ENCODE peak calls at places on chromosomes 13 and 19, in ten cellular contexts. One of them, this sample, is unnamed.

GRCh38 chr19:11279505-11280236 is 16.3 kb upstream of the TSPAN16 start:
- DNase-seq in aorta: no peak
- DNase-seq in SK-N-SH: no peak
- DNase-seq in AG08396: no peak
- DNase-seq in ecto neural progenitor cell: no peak
- DNase-seq in AG04450: no peak
- DNase-seq in right lobe of liver: no peak
- DNase-seq in GM19239: peak; percentile 64
- DNase-seq in stimulated activated CD4-positive, alpha-beta T cell treated with anti-CD3 and anti-CD28 coated beads, Interleukin-15, amount 100 ng/mL, for 24 hours: peak; percentile 39
- DNase-seq in GM23248: no peak
- DNase-seq in this sample: peak; percentile 4

GRCh38 chr13:114328595-114328994 is 14.3 kb downstream of the CHAMP1 start:
- DNase-seq in aorta: no peak
- DNase-seq in SK-N-SH: no peak
- DNase-seq in AG08396: no peak
- DNase-seq in ecto neural progenitor cell: no peak
- DNase-seq in AG04450: no peak
- DNase-seq in right lobe of liver: no peak
- DNase-seq in GM19239: no peak
- DNase-seq in stimulated activated CD4-positive, alpha-beta T cell treated with anti-CD3 and anti-CD28 coated beads, Interleukin-15, amount 100 ng/mL, for 24 hours: no peak
- DNase-seq in GM23248: no peak
- DNase-seq in this sample: no peak

GRCh38 chr13:113997845-113998751 is 24.2 kb upstream of the C13orf46 start:
- DNase-seq in aorta: peak; percentile 90
- DNase-seq in SK-N-SH: peak; percentile 54
- DNase-seq in AG08396: peak; percentile 85
- DNase-seq in ecto neural progenitor cell: no peak
- DNase-seq in AG04450: peak; percentile 47
- DNase-seq in right lobe of liver: peak; percentile 54
- DNase-seq in GM19239: no peak
- DNase-seq in stimulated activated CD4-positive, alpha-beta T cell treated with anti-CD3 and anti-CD28 coated beads, Interleukin-15, amount 100 ng/mL, for 24 hours: no peak
- DNase-seq in GM23248: peak; percentile 88
- DNase-seq in this sample: no peak

GRCh38 chr19:37045140-37045539 is 33.1 kb upstream of the ZNF420 start:
- DNase-seq in aorta: no peak
- DNase-seq in SK-N-SH: no peak
- DNase-seq in AG08396: no peak
- DNase-seq in ecto neural progenitor cell: no peak
- DNase-seq in AG04450: no peak
- DNase-seq in right lobe of liver: no peak
- DNase-seq in GM19239: no peak
- DNase-seq in stimulated activated CD4-positive, alpha-beta T cell treated with anti-CD3 and anti-CD28 coated beads, Interleukin-15, amount 100 ng/mL, for 24 hours: no peak
- DNase-seq in GM23248: no peak
- DNase-seq in this sample: no peak

GRCh38 chr13:28492527-28493367 is 2.2 kb downstream of the FLT1 start:
- DNase-seq in aorta: no peak
- DNase-seq in SK-N-SH: no peak
- DNase-seq in AG08396: no peak
- DNase-seq in ecto neural progenitor cell: no peak
- DNase-seq in AG04450: no peak
- DNase-seq in right lobe of liver: no peak
- DNase-seq in GM19239: no peak
- DNase-seq in stimulated activated CD4-positive, alpha-beta T cell treated with anti-CD3 and anti-CD28 coated beads, Interleukin-15, amount 100 ng/mL, for 24 hours: peak; percentile 59
- DNase-seq in GM23248: no peak
- DNase-seq in this sample: no peak

GRCh38 chr13:77509221-77509620 is 26.3 kb upstream of the SCEL start:
- DNase-seq in aorta: no peak
- DNase-seq in SK-N-SH: no peak
- DNase-seq in AG08396: no peak
- DNase-seq in ecto neural progenitor cell: no peak
- DNase-seq in AG04450: no peak
- DNase-seq in right lobe of liver: no peak
- DNase-seq in GM19239: no peak
- DNase-seq in stimulated activated CD4-positive, alpha-beta T cell treated with anti-CD3 and anti-CD28 coated beads, Interleukin-15, amount 100 ng/mL, for 24 hours: no peak
- DNase-seq in GM23248: peak; percentile 43
- DNase-seq in this sample: no peak

GRCh38 chr19:1774999-1775772 is 21.9 kb downstream of the ONECUT3 start:
- DNase-seq in aorta: no peak
- DNase-seq in SK-N-SH: peak; percentile 72
- DNase-seq in AG08396: no peak
- DNase-seq in ecto neural progenitor cell: no peak
- DNase-seq in AG04450: no peak
- DNase-seq in right lobe of liver: no peak
- DNase-seq in GM19239: no peak
- DNase-seq in stimulated activated CD4-positive, alpha-beta T cell treated with anti-CD3 and anti-CD28 coated beads, Interleukin-15, amount 100 ng/mL, for 24 hours: peak; percentile 32
- DNase-seq in GM23248: peak; percentile 26
- DNase-seq in this sample: no peak

GRCh38 chr13:52599037-52599852 is 43.0 kb upstream of the HNRNPA1L2 start:
- DNase-seq in aorta: no peak
- DNase-seq in SK-N-SH: no peak
- DNase-seq in AG08396: peak; percentile 36
- DNase-seq in ecto neural progenitor cell: no peak
- DNase-seq in AG04450: no peak
- DNase-seq in right lobe of liver: no peak
- DNase-seq in GM19239: no peak
- DNase-seq in stimulated activated CD4-positive, alpha-beta T cell treated with anti-CD3 and anti-CD28 coated beads, Interleukin-15, amount 100 ng/mL, for 24 hours: no peak
- DNase-seq in GM23248: peak; percentile 81
- DNase-seq in this sample: no peak

GRCh38 chr19:35828694-35829301 is 16.2 kb upstream of the PRODH2 start:
- DNase-seq in aorta: no peak
- DNase-seq in SK-N-SH: no peak
- DNase-seq in AG08396: peak; percentile 78
- DNase-seq in ecto neural progenitor cell: peak; percentile 87
- DNase-seq in AG04450: peak; percentile 23
- DNase-seq in right lobe of liver: peak; percentile 67
- DNase-seq in GM19239: no peak
- DNase-seq in stimulated activated CD4-positive, alpha-beta T cell treated with anti-CD3 and anti-CD28 coated beads, Interleukin-15, amount 100 ng/mL, for 24 hours: peak; percentile 71
- DNase-seq in GM23248: peak; percentile 78
- DNase-seq in this sample: peak; percentile 43

GRCh38 chr13:48818495-48818961 is 157.2 kb upstream of the FNDC3A start:
- DNase-seq in aorta: no peak
- DNase-seq in SK-N-SH: no peak
- DNase-seq in AG08396: peak; percentile 62
- DNase-seq in ecto neural progenitor cell: no peak
- DNase-seq in AG04450: peak; percentile 90
- DNase-seq in right lobe of liver: no peak
- DNase-seq in GM19239: no peak
- DNase-seq in stimulated activated CD4-positive, alpha-beta T cell treated with anti-CD3 and anti-CD28 coated beads, Interleukin-15, amount 100 ng/mL, for 24 hours: no peak
- DNase-seq in GM23248: peak; percentile 92
- DNase-seq in this sample: no peak

GRCh38 chr13:23858586-23858985 is 30.6 kb downstream of the MIPEP start:
- DNase-seq in aorta: no peak
- DNase-seq in SK-N-SH: no peak
- DNase-seq in AG08396: no peak
- DNase-seq in ecto neural progenitor cell: no peak
- DNase-seq in AG04450: no peak
- DNase-seq in right lobe of liver: no peak
- DNase-seq in GM19239: no peak
- DNase-seq in stimulated activated CD4-positive, alpha-beta T cell treated with anti-CD3 and anti-CD28 coated beads, Interleukin-15, amount 100 ng/mL, for 24 hours: no peak
- DNase-seq in GM23248: no peak
- DNase-seq in this sample: no peak

GRCh38 chr19:45508931-45509691 is 1.8 kb downstream of the VASP start:
- DNase-seq in aorta: peak; percentile 94
- DNase-seq in SK-N-SH: peak; percentile 87
- DNase-seq in AG08396: peak; percentile 87
- DNase-seq in ecto neural progenitor cell: peak; percentile 86
- DNase-seq in AG04450: no peak
- DNase-seq in right lobe of liver: peak; percentile 82
- DNase-seq in GM19239: peak; percentile 73
- DNase-seq in stimulated activated CD4-positive, alpha-beta T cell treated with anti-CD3 and anti-CD28 coated beads, Interleukin-15, amount 100 ng/mL, for 24 hours: peak; percentile 61
- DNase-seq in GM23248: peak; percentile 69
- DNase-seq in this sample: no peak

GRCh38 chr13:76860706-76861105 is 25.5 kb downstream of the KCTD12 start:
- DNase-seq in aorta: no peak
- DNase-seq in SK-N-SH: no peak
- DNase-seq in AG08396: no peak
- DNase-seq in ecto neural progenitor cell: no peak
- DNase-seq in AG04450: no peak
- DNase-seq in right lobe of liver: no peak
- DNase-seq in GM19239: no peak
- DNase-seq in stimulated activated CD4-positive, alpha-beta T cell treated with anti-CD3 and anti-CD28 coated beads, Interleukin-15, amount 100 ng/mL, for 24 hours: no peak
- DNase-seq in GM23248: no peak
- DNase-seq in this sample: no peak

GRCh38 chr13:78265098-78265497 is 338.3 kb downstream of the POU4F1 start:
- DNase-seq in aorta: no peak
- DNase-seq in SK-N-SH: peak; percentile 38
- DNase-seq in AG08396: no peak
- DNase-seq in ecto neural progenitor cell: no peak
- DNase-seq in AG04450: no peak
- DNase-seq in right lobe of liver: no peak
- DNase-seq in GM19239: no peak
- DNase-seq in stimulated activated CD4-positive, alpha-beta T cell treated with anti-CD3 and anti-CD28 coated beads, Interleukin-15, amount 100 ng/mL, for 24 hours: no peak
- DNase-seq in GM23248: peak; percentile 2
- DNase-seq in this sample: no peak

GRCh38 chr13:59906413-59907027 is 257.2 kb downstream of the DIAPH3 start:
- DNase-seq in aorta: no peak
- DNase-seq in SK-N-SH: peak; percentile 27
- DNase-seq in AG08396: peak; percentile 13
- DNase-seq in ecto neural progenitor cell: no peak
- DNase-seq in AG04450: peak; percentile 8
- DNase-seq in right lobe of liver: no peak
- DNase-seq in GM19239: no peak
- DNase-seq in stimulated activated CD4-positive, alpha-beta T cell treated with anti-CD3 and anti-CD28 coated beads, Interleukin-15, amount 100 ng/mL, for 24 hours: no peak
- DNase-seq in GM23248: peak; percentile 67
- DNase-seq in this sample: no peak

GRCh38 chr19:30224689-30225606 is 147.2 kb upstream of the ZNF536 start:
- DNase-seq in aorta: no peak
- DNase-seq in SK-N-SH: peak; percentile 84
- DNase-seq in AG08396: peak; percentile 46
- DNase-seq in ecto neural progenitor cell: peak; percentile 58
- DNase-seq in AG04450: no peak
- DNase-seq in right lobe of liver: no peak
- DNase-seq in GM19239: peak; percentile 23
- DNase-seq in stimulated activated CD4-positive, alpha-beta T cell treated with anti-CD3 and anti-CD28 coated beads, Interleukin-15, amount 100 ng/mL, for 24 hours: peak; percentile 23
- DNase-seq in GM23248: peak; percentile 61
- DNase-seq in this sample: peak; percentile 32

GRCh38 chr13:51475727-51476521 is 23.1 kb upstream of the INTS6 start:
- DNase-seq in aorta: no peak
- DNase-seq in SK-N-SH: no peak
- DNase-seq in AG08396: peak; percentile 25
- DNase-seq in ecto neural progenitor cell: no peak
- DNase-seq in AG04450: no peak
- DNase-seq in right lobe of liver: no peak
- DNase-seq in GM19239: no peak
- DNase-seq in stimulated activated CD4-positive, alpha-beta T cell treated with anti-CD3 and anti-CD28 coated beads, Interleukin-15, amount 100 ng/mL, for 24 hours: no peak
- DNase-seq in GM23248: peak; percentile 59
- DNase-seq in this sample: no peak

GRCh38 chr13:37194428-37194861 is 89.0 kb upstream of the CSNK1A1L start:
- DNase-seq in aorta: no peak
- DNase-seq in SK-N-SH: no peak
- DNase-seq in AG08396: no peak
- DNase-seq in ecto neural progenitor cell: no peak
- DNase-seq in AG04450: peak; percentile 6
- DNase-seq in right lobe of liver: no peak
- DNase-seq in GM19239: no peak
- DNase-seq in stimulated activated CD4-positive, alpha-beta T cell treated with anti-CD3 and anti-CD28 coated beads, Interleukin-15, amount 100 ng/mL, for 24 hours: no peak
- DNase-seq in GM23248: peak; percentile 78
- DNase-seq in this sample: no peak

GRCh38 chr13:94020833-94021232 is 458.6 kb downstream of the DCT start:
- DNase-seq in aorta: no peak
- DNase-seq in SK-N-SH: no peak
- DNase-seq in AG08396: peak; percentile 12
- DNase-seq in ecto neural progenitor cell: no peak
- DNase-seq in AG04450: no peak
- DNase-seq in right lobe of liver: no peak
- DNase-seq in GM19239: no peak
- DNase-seq in stimulated activated CD4-positive, alpha-beta T cell treated with anti-CD3 and anti-CD28 coated beads, Interleukin-15, amount 100 ng/mL, for 24 hours: no peak
- DNase-seq in GM23248: peak; percentile 65
- DNase-seq in this sample: no peak

GRCh38 chr13:108121406-108121805 is 93.9 kb downstream of the LIG4 start:
- DNase-seq in aorta: no peak
- DNase-seq in SK-N-SH: no peak
- DNase-seq in AG08396: no peak
- DNase-seq in ecto neural progenitor cell: no peak
- DNase-seq in AG04450: no peak
- DNase-seq in right lobe of liver: no peak
- DNase-seq in GM19239: no peak
- DNase-seq in stimulated activated CD4-positive, alpha-beta T cell treated with anti-CD3 and anti-CD28 coated beads, Interleukin-15, amount 100 ng/mL, for 24 hours: no peak
- DNase-seq in GM23248: no peak
- DNase-seq in this sample: no peak

GRCh38 chr13:42305503-42305902 is 33.6 kb downstream of the AKAP11 start:
- DNase-seq in aorta: no peak
- DNase-seq in SK-N-SH: no peak
- DNase-seq in AG08396: no peak
- DNase-seq in ecto neural progenitor cell: no peak
- DNase-seq in AG04450: no peak
- DNase-seq in right lobe of liver: no peak
- DNase-seq in GM19239: no peak
- DNase-seq in stimulated activated CD4-positive, alpha-beta T cell treated with anti-CD3 and anti-CD28 coated beads, Interleukin-15, amount 100 ng/mL, for 24 hours: no peak
- DNase-seq in GM23248: no peak
- DNase-seq in this sample: no peak

GRCh38 chr19:18063463-18063862 is 23.3 kb downstream of the IL12RB1 start:
- DNase-seq in aorta: no peak
- DNase-seq in SK-N-SH: peak; percentile 3
- DNase-seq in AG08396: no peak
- DNase-seq in ecto neural progenitor cell: no peak
- DNase-seq in AG04450: no peak
- DNase-seq in right lobe of liver: no peak
- DNase-seq in GM19239: no peak
- DNase-seq in stimulated activated CD4-positive, alpha-beta T cell treated with anti-CD3 and anti-CD28 coated beads, Interleukin-15, amount 100 ng/mL, for 24 hours: peak; percentile 50
- DNase-seq in GM23248: no peak
- DNase-seq in this sample: no peak

GRCh38 chr13:113299951-113300350 is 2.9 kb downstream of the LAMP1 start:
- DNase-seq in aorta: no peak
- DNase-seq in SK-N-SH: no peak
- DNase-seq in AG08396: no peak
- DNase-seq in ecto neural progenitor cell: no peak
- DNase-seq in AG04450: no peak
- DNase-seq in right lobe of liver: peak; percentile 56
- DNase-seq in GM19239: no peak
- DNase-seq in stimulated activated CD4-positive, alpha-beta T cell treated with anti-CD3 and anti-CD28 coated beads, Interleukin-15, amount 100 ng/mL, for 24 hours: no peak
- DNase-seq in GM23248: peak; percentile 22
- DNase-seq in this sample: no peak

GRCh38 chr19:47157455-47158321 is 27.1 kb downstream of the SAE1 start:
- DNase-seq in aorta: no peak
- DNase-seq in SK-N-SH: no peak
- DNase-seq in AG08396: peak; percentile 58
- DNase-seq in ecto neural progenitor cell: peak; percentile 57
- DNase-seq in AG04450: peak; percentile 50
- DNase-seq in right lobe of liver: no peak
- DNase-seq in GM19239: no peak
- DNase-seq in stimulated activated CD4-positive, alpha-beta T cell treated with anti-CD3 and anti-CD28 coated beads, Interleukin-15, amount 100 ng/mL, for 24 hours: peak; percentile 53
- DNase-seq in GM23248: peak; percentile 68
- DNase-seq in this sample: peak; percentile 1

GRCh38 chr13:21338651-21339278 is 120.3 kb downstream of the ZDHHC20 start:
- DNase-seq in aorta: no peak
- DNase-seq in SK-N-SH: no peak
- DNase-seq in AG08396: no peak
- DNase-seq in ecto neural progenitor cell: no peak
- DNase-seq in AG04450: no peak
- DNase-seq in right lobe of liver: no peak
- DNase-seq in GM19239: no peak
- DNase-seq in stimulated activated CD4-positive, alpha-beta T cell treated with anti-CD3 and anti-CD28 coated beads, Interleukin-15, amount 100 ng/mL, for 24 hours: no peak
- DNase-seq in GM23248: no peak
- DNase-seq in this sample: no peak

This sample was measured in substantia nigra.